ENCODE peak calls at places on chromosomes 3 and 15, in eight cellular contexts. H, D, X, J, T, A, N and Y are unnamed samples.

GRCh38 chr15:78695849-78696248 is 54.8 kb upstream of the CHRNB4 start:
- DNase-seq in X (no peak), D (no peak), A (no peak), H (no peak), T (no peak), N (no peak), J (no peak), Y (peak; percentile 36)

GRCh38 chr15:99177679-99178078 is 71.7 kb downstream of the TTC23 start:
- DNase-seq in D (no peak), N (no peak), H (no peak), T (no peak), X (no peak), J (no peak), A (no peak), Y (no peak)

GRCh38 chr3:23845817-23846216 is 40.1 kb downstream of the UBE2E1 start:
- DNase-seq in J (no peak), T (no peak), N (no peak), D (no peak), X (no peak), H (no peak), A (no peak), Y (no peak)

GRCh38 chr3:141275973-141276372 is 44.3 kb downstream of the PXYLP1 start:
- DNase-seq in H (peak; percentile 56), A (no peak), T (no peak), J (no peak), X (peak; percentile 91), N (no peak), D (no peak), Y (no peak)

GRCh38 chr3:137692803-137693431 is 71.2 kb upstream of the SOX14 start:
- DNase-seq in X (peak; percentile 24), T (no peak), H (no peak), D (peak; percentile 78), J (peak; percentile 1), N (no peak), A (no peak), Y (peak; percentile 84)

GRCh38 chr15:75776075-75776443 is 63.4 kb upstream of the CSPG4 start:
- DNase-seq in X (peak; percentile 43), T (no peak), N (no peak), H (peak; percentile 51), A (no peak), J (no peak), D (peak; percentile 3), Y (peak; percentile 37)

GRCh38 chr3:159941043-159941994 is 47.3 kb upstream of the IL12A start:
- DNase-seq in T (no peak), A (no peak), J (no peak), N (no peak), X (no peak), D (no peak), H (peak; percentile 33), Y (no peak)

GRCh38 chr3:46466871-46467403 is 2.2 kb upstream of the LTF start:
- DNase-seq in J (no peak), H (no peak), X (no peak), A (no peak), N (no peak), D (no peak), T (no peak), Y (no peak)

GRCh38 chr3:71789922-71790321 is 5.0 kb upstream of the PROK2 start:
- DNase-seq in T (no peak), H (no peak), A (no peak), J (no peak), X (no peak), N (no peak), D (no peak), Y (no peak)

GRCh38 chr15:76533060-76533955 is 196.7 kb downstream of the ISL2 start:
- DNase-seq in A (no peak), X (peak; percentile 51), T (no peak), J (no peak), D (no peak), N (no peak), H (peak; percentile 67), Y (no peak)

GRCh38 chr3:164360738-164361376 is 717.4 kb downstream of the SI start:
- DNase-seq in T (no peak), J (no peak), D (no peak), A (no peak), X (no peak), N (no peak), H (no peak), Y (no peak)

GRCh38 chr3:100548053-100548452 is 55.6 kb downstream of the TMEM45A start:
- DNase-seq in H (no peak), N (no peak), T (no peak), D (no peak), X (no peak), A (no peak), J (no peak), Y (no peak)

GRCh38 chr3:170690133-170690981 is 104.5 kb upstream of the SLC7A14 start:
- DNase-seq in H (peak; percentile 51), T (no peak), A (peak; percentile 30), J (peak; percentile 43), D (peak; percentile 76), N (peak; percentile 34), X (peak; percentile 38), Y (peak; percentile 80)

GRCh38 chr15:91100561-91101355 is 701 bp downstream of the SV2B start:
- DNase-seq in N (no peak), H (peak; percentile 17), D (peak; percentile 23), X (no peak), J (no peak), A (no peak), T (no peak), Y (peak; percentile 18)